ENCODE peak calls at places on chromosomes 3 and 15, in four cellular contexts. L is nephron progenitor cell, R is uterus, A is DND-41. E is an unnamed sample.

GRCh38 chr15:94061041-94061440 is 170.3 kb upstream of the MCTP2 start:
- DNase-seq in L (no peak), R (no peak), A (no peak), E (no peak)

GRCh38 chr15:60656491-60657284 is 177.7 kb upstream of the ICE2 start:
- DNase-seq in L (no peak), R (no peak), A (no peak), E (no peak)

GRCh38 chr15:84658788-84659411 is 901 bp upstream of the NMB start:
- DNase-seq in L (no peak), R (no peak), A (no peak), E (no peak)

GRCh38 chr15:90291679-90292356 is 26.3 kb downstream of the NGRN start:
- DNase-seq in L (no peak), R (no peak), A (peak; percentile 35), E (peak; percentile 38)

GRCh38 chr3:48966876-48967361 is 23.1 kb upstream of the P4HTM start:
- DNase-seq in L (no peak), R (no peak), A (no peak), E (no peak)

GRCh38 chr3:74564560-74564959 is 49.9 kb downstream of the CNTN3 start:
- DNase-seq in L (no peak), R (no peak), A (no peak), E (no peak)

GRCh38 chr3:52707585-52707984 is 1.7 kb downstream of the SPCS1 start:
- DNase-seq in L (no peak), R (no peak), A (no peak), E (peak; percentile 64)

GRCh38 chr15:55846108-55846707 is 103.3 kb upstream of the PRTG start:
- DNase-seq in L (peak; percentile 61), R (peak; percentile 27), A (peak; percentile 51), E (peak; percentile 64)

GRCh38 chr3:157094751-157095480 is 65.0 kb downstream of the CCNL1 start:
- DNase-seq in L (no peak), R (no peak), A (no peak), E (no peak)

GRCh38 chr3:99625237-99625622 is 13.2 kb upstream of the COL8A1 start:
- DNase-seq in L (no peak), R (no peak), A (no peak), E (no peak)

GRCh38 chr3:12822725-12823373 is 18.5 kb downstream of the RPL32 start:
- DNase-seq in L (no peak), R (no peak), A (no peak), E (no peak)

GRCh38 chr3:176159796-176160195 is 1037.5 kb downstream of the TBL1XR1 start:
- DNase-seq in L (no peak), R (no peak), A (no peak), E (no peak)

GRCh38 chr3:188914556-188914955 is 257.2 kb upstream of the TPRG1 start:
- DNase-seq in L (no peak), R (no peak), A (no peak), E (no peak)

GRCh38 chr15:52735231-52736089 is 54.7 kb downstream of the ONECUT1 start:
- DNase-seq in L (peak; percentile 73), R (peak; percentile 39), A (peak; percentile 72), E (peak; percentile 65)

GRCh38 chr3:146544929-146545528 is 622 bp upstream of the PLSCR1 start:
- DNase-seq in L (no peak), R (no peak), A (no peak), E (no peak)

GRCh38 chr3:40921251-40921650 is 278.1 kb upstream of the CTNNB1 start:
- DNase-seq in L (no peak), R (no peak), A (no peak), E (no peak)

GRCh38 chr15:58440181-58440910 is 8.6 kb downstream of the LIPC start:
- DNase-seq in L (no peak), R (no peak), A (no peak), E (no peak)

GRCh38 chr3:67804089-67804488 is 149.7 kb upstream of the SUCLG2 start:
- DNase-seq in L (no peak), R (no peak), A (no peak), E (no peak)

GRCh38 chr3:4493931-4494806 is 1.0 kb downstream of the ITPR1 start:
- DNase-seq in L (peak; percentile 33), R (peak; percentile 34), A (no peak), E (no peak)

GRCh38 chr3:147359177-147360062 is 46.9 kb downstream of the ZIC4 start:
- DNase-seq in L (peak; percentile 59), R (no peak), A (no peak), E (no peak)

GRCh38 chr3:65669163-65669875 is 369.4 kb downstream of the MAGI1 start:
- DNase-seq in L (no peak), R (no peak), A (no peak), E (no peak)

GRCh38 chr15:100113351-100114075 is 228.3 kb downstream of the ADAMTS17 start:
- DNase-seq in L (no peak), R (peak; percentile 56), A (no peak), E (no peak)

GRCh38 chr3:113255854-113256615 is 44.7 kb downstream of the BOC start:
- DNase-seq in L (no peak), R (no peak), A (no peak), E (no peak)

GRCh38 chr15:40338041-40338657 is 2.6 kb downstream of the CCDC9B start:
- DNase-seq in L (peak; percentile 89), R (peak; percentile 55), A (peak; percentile 85), E (peak; percentile 95)

GRCh38 chr3:184715943-184716651 is 4.2 kb upstream of the MAGEF1 start:
- DNase-seq in L (no peak), R (no peak), A (no peak), E (no peak)

GRCh38 chr3:128232421-128233180 is 79.3 kb downstream of the EEFSEC start:
- DNase-seq in L (no peak), R (no peak), A (no peak), E (no peak)

GRCh38 chr3:179995406-179995805 is 41.3 kb downstream of the PEX5L start:
- DNase-seq in L (no peak), R (no peak), A (no peak), E (no peak)

GRCh38 chr3:134237454-134238145 is 13.1 kb downstream of the RYK start:
- DNase-seq in L (no peak), R (no peak), A (no peak), E (no peak)

GRCh38 chr3:99645277-99646106 is 7.1 kb downstream of the COL8A1 start:
- DNase-seq in L (peak; percentile 28), R (no peak), A (no peak), E (peak; percentile 9)

GRCh38 chr3:171557173-171557572 is 97.0 kb upstream of the TNIK start:
- DNase-seq in L (no peak), R (no peak), A (no peak), E (no peak)

GRCh38 chr3:43978708-43979107 is 263.0 kb upstream of the TOPAZ1 start:
- DNase-seq in L (no peak), R (no peak), A (no peak), E (no peak)

GRCh38 chr15:33580526-33580925 is 269.8 kb downstream of the RYR3 start:
- DNase-seq in L (no peak), R (no peak), A (no peak), E (no peak)

GRCh38 chr15:59376735-59377134 is 4.1 kb upstream of the MYO1E start:
- DNase-seq in L (no peak), R (no peak), A (no peak), E (no peak)

DNA sequence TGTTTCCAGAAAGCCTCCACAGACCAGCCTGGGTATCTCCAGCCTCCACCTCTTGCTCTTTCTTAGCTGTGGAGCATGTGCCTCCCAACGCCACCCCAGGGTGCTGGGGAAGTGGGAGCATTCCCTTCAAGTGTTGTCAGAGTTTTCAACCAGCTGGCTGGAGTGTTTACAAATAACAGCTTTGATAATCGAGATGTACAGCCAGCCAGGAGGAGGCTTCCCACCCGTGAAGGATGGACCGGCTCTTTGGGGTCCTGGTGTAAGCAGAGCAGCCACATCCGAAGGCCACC is 8.5 kb upstream of the OXTR start:
- DNase-seq in L (no peak), R (no peak), A (no peak), E (no peak)
- TF ChIP-seq CTCF in L (no peak), R (no peak), A (no peak), E (no peak)

GRCh38 chr3:160653514-160653913 is 23.4 kb upstream of the ARL14 start:
- DNase-seq in L (no peak), R (no peak), A (no peak), E (no peak)
- TF ChIP-seq CTCF in L (no peak), R (no peak), A (no peak), E (no peak)

GRCh38 chr3:50375200-50375931 is 16.0 kb upstream of the TMEM115 start:
- DNase-seq in L (no peak), R (no peak), A (no peak), E (no peak)
- TF ChIP-seq CTCF in L (no peak), R (no peak), A (peak; percentile 25), E (peak; percentile 13)

DNA sequence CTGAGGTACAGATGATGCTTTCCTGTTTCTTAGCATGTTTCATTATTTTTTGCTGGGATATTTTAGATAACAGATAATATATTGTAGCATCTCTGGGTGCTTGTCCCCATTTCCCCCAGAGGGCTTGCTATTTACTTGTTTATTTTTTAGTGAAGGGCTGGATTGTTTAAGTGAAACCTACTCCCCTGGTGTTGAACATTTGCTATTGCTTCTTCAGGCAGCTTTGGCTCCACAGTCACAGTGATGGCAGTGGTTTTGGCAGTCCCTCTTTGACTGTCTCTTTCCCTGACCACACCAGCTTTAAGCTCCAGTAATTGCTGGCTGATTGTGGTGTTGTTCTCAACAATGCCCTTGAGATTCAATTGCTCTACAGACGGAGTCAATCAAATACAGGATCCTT is 128.9 kb downstream of the KLF13 start:
- DNase-seq in L (no peak), R (no peak), A (no peak), E (no peak)
- TF ChIP-seq CTCF in L (no peak), R (no peak), A (no peak), E (no peak)

GRCh38 chr3:163273694-163274093 is 1777.1 kb downstream of the OTOL1 start:
- DNase-seq in L (no peak), R (no peak), A (no peak), E (no peak)
- TF ChIP-seq CTCF in L (no peak), R (no peak), A (no peak), E (no peak)

GRCh38 chr3:31531465-31531991 is 1.2 kb upstream of the STT3B start:
- DNase-seq in L (no peak), R (no peak), A (no peak), E (no peak)

GRCh38 chr3:31533169-31533870 is 595 bp downstream of the STT3B start:
- DNase-seq in L (peak; percentile 68), R (peak; percentile 61), A (peak; percentile 67), E (peak; percentile 39)

GRCh38 chr3:31532587-31533168 is at the start of gene STT3B:
- DNase-seq in L (no peak), R (no peak), A (peak; percentile 90), E (peak; percentile 84)

GRCh38 chr3:31530039-31530983 is 2.4 kb upstream of the STT3B start:
- DNase-seq in L (no peak), R (no peak), A (no peak), E (no peak)

DNA sequence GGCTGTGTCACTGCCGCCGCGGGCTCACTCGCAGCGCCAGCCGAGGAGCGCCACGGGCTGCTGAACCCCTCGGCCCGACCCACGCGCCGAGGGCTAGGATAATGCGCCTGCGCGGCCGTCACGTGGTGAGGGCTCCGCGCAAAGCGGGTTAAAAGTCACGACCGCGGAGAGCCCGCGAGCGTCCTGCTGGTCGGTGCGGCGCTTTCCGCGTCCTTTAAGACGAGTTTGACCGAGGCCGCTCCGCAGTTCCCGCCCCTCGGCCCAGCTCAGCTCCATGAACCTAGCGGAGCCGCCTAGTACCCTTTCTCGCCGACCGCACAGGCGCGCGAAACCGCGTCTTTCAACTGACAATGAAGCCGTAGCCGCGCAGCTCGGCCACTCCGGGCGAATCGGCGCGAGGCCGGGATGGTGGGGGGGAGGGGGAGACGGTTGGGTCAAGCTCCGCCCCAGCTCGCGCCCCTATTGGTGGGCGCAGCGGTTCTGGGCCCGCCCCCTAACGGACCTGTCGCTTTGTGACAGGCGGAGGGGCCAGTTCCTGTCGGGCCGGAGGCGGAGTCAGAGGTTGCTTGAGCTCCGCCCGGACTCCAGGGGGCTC is 636 bp upstream of the STT3B start:
- DNase-seq in L (peak; percentile 99), R (peak; percentile 99), A (peak; percentile 99), E (peak; percentile 99)
- TF ChIP-seq CTCF in L (no peak), R (peak; percentile 34), A (peak; percentile 8), E (no peak)

E was measured in GM13977.